ENCODE peak calls at places on chromosomes 6 and 20, in nine cellular contexts. One of them, this sample, is unnamed.

GRCh38 chr6:41562633-41562975 is 16.4 kb downstream of the FOXP4 start:
- DNase-seq in BJ: no peak
- DNase-seq in bronchial epithelial cell: no peak
- DNase-seq in pancreas: no peak
- DNase-seq in AG10803: no peak
- DNase-seq in GM13977: no peak
- DNase-seq in transverse colon: no peak
- DNase-seq in left lung: no peak
- DNase-seq in fibroblast of lung: no peak
- DNase-seq in this sample: no peak

GRCh38 chr6:127022297-127022696 is 96.2 kb upstream of the RSPO3 start:
- DNase-seq in BJ: peak; percentile 5
- DNase-seq in bronchial epithelial cell: no peak
- DNase-seq in pancreas: peak; percentile 11
- DNase-seq in AG10803: peak; percentile 75
- DNase-seq in GM13977: no peak
- DNase-seq in transverse colon: peak; percentile 39
- DNase-seq in left lung: no peak
- DNase-seq in fibroblast of lung: peak; percentile 66
- DNase-seq in this sample: no peak

GRCh38 chr6:105601541-105602174 is 198.8 kb upstream of the PREP start:
- DNase-seq in BJ: peak; percentile 95
- DNase-seq in bronchial epithelial cell: peak; percentile 100
- DNase-seq in pancreas: peak; percentile 25
- DNase-seq in AG10803: peak; percentile 100
- DNase-seq in GM13977: peak; percentile 55
- DNase-seq in transverse colon: peak; percentile 67
- DNase-seq in left lung: no peak
- DNase-seq in fibroblast of lung: peak; percentile 100
- DNase-seq in this sample: no peak

GRCh38 chr6:17987576-17988421 is at the start of gene KIF13A:
- DNase-seq in BJ: no peak
- DNase-seq in bronchial epithelial cell: no peak
- DNase-seq in pancreas: peak; percentile 71
- DNase-seq in AG10803: peak; percentile 69
- DNase-seq in GM13977: peak; percentile 83
- DNase-seq in transverse colon: peak; percentile 65
- DNase-seq in left lung: peak; percentile 93
- DNase-seq in fibroblast of lung: peak; percentile 59
- DNase-seq in this sample: peak; percentile 75

GRCh38 chr20:46823271-46823747 is 71.3 kb upstream of the EYA2 start:
- DNase-seq in BJ: no peak
- DNase-seq in bronchial epithelial cell: no peak
- DNase-seq in pancreas: peak; percentile 54
- DNase-seq in AG10803: no peak
- DNase-seq in GM13977: no peak
- DNase-seq in transverse colon: peak; percentile 75
- DNase-seq in left lung: no peak
- DNase-seq in fibroblast of lung: peak; percentile 12
- DNase-seq in this sample: no peak

GRCh38 chr20:47487175-47487917 is 14.3 kb upstream of the NCOA3 start:
- DNase-seq in BJ: no peak
- DNase-seq in bronchial epithelial cell: peak; percentile 47
- DNase-seq in pancreas: no peak
- DNase-seq in AG10803: no peak
- DNase-seq in GM13977: peak; percentile 68
- DNase-seq in transverse colon: peak; percentile 33
- DNase-seq in left lung: no peak
- DNase-seq in fibroblast of lung: no peak
- DNase-seq in this sample: no peak

GRCh38 chr20:49919009-49919408 is 3.7 kb upstream of the SPATA2 start:
- DNase-seq in BJ: no peak
- DNase-seq in bronchial epithelial cell: no peak
- DNase-seq in pancreas: no peak
- DNase-seq in AG10803: no peak
- DNase-seq in GM13977: no peak
- DNase-seq in transverse colon: no peak
- DNase-seq in left lung: no peak
- DNase-seq in fibroblast of lung: no peak
- DNase-seq in this sample: no peak

GRCh38 chr6:5994234-5994998 is 12.3 kb downstream of the NRN1 start:
- DNase-seq in BJ: no peak
- DNase-seq in bronchial epithelial cell: no peak
- DNase-seq in pancreas: no peak
- DNase-seq in AG10803: no peak
- DNase-seq in GM13977: no peak
- DNase-seq in transverse colon: no peak
- DNase-seq in left lung: no peak
- DNase-seq in fibroblast of lung: no peak
- DNase-seq in this sample: peak; percentile 19

GRCh38 chr6:128932061-128932460 is 49.1 kb downstream of the LAMA2 start:
- DNase-seq in BJ: peak; percentile 24
- DNase-seq in bronchial epithelial cell: peak; percentile 99
- DNase-seq in pancreas: no peak
- DNase-seq in AG10803: peak; percentile 15
- DNase-seq in GM13977: no peak
- DNase-seq in transverse colon: no peak
- DNase-seq in left lung: no peak
- DNase-seq in fibroblast of lung: peak; percentile 49
- DNase-seq in this sample: no peak

GRCh38 chr6:125255201-125255600 is 46.6 kb downstream of the HDDC2 start:
- DNase-seq in BJ: no peak
- DNase-seq in bronchial epithelial cell: peak; percentile 72
- DNase-seq in pancreas: no peak
- DNase-seq in AG10803: no peak
- DNase-seq in GM13977: no peak
- DNase-seq in transverse colon: no peak
- DNase-seq in left lung: no peak
- DNase-seq in fibroblast of lung: peak; percentile 46
- DNase-seq in this sample: no peak

GRCh38 chr6:170228581-170229310 is 62.1 kb downstream of the DLL1 start:
- DNase-seq in BJ: no peak
- DNase-seq in bronchial epithelial cell: no peak
- DNase-seq in pancreas: no peak
- DNase-seq in AG10803: no peak
- DNase-seq in GM13977: no peak
- DNase-seq in transverse colon: no peak
- DNase-seq in left lung: peak; percentile 52
- DNase-seq in fibroblast of lung: no peak
- DNase-seq in this sample: no peak

GRCh38 chr20:24782801-24783630 is 166.1 kb upstream of the CST7 start:
- DNase-seq in BJ: no peak
- DNase-seq in bronchial epithelial cell: no peak
- DNase-seq in pancreas: no peak
- DNase-seq in AG10803: no peak
- DNase-seq in GM13977: no peak
- DNase-seq in transverse colon: no peak
- DNase-seq in left lung: no peak
- DNase-seq in fibroblast of lung: no peak
- DNase-seq in this sample: peak; percentile 23

GRCh38 chr20:20713244-20713765 is 861 bp upstream of the RALGAPA2 start:
- DNase-seq in BJ: no peak
- DNase-seq in bronchial epithelial cell: no peak
- DNase-seq in pancreas: no peak
- DNase-seq in AG10803: no peak
- DNase-seq in GM13977: no peak
- DNase-seq in transverse colon: peak; percentile 10
- DNase-seq in left lung: no peak
- DNase-seq in fibroblast of lung: no peak
- DNase-seq in this sample: no peak

GRCh38 chr20:33894798-33895197 is 83.7 kb downstream of the CHMP4B start:
- DNase-seq in BJ: no peak
- DNase-seq in bronchial epithelial cell: peak; percentile 4
- DNase-seq in pancreas: no peak
- DNase-seq in AG10803: peak; percentile 62
- DNase-seq in GM13977: no peak
- DNase-seq in transverse colon: no peak
- DNase-seq in left lung: no peak
- DNase-seq in fibroblast of lung: no peak
- DNase-seq in this sample: no peak

GRCh38 chr6:132130530-132131298 is 179.5 kb upstream of the CCN2 start:
- DNase-seq in BJ: peak; percentile 80
- DNase-seq in bronchial epithelial cell: no peak
- DNase-seq in pancreas: no peak
- DNase-seq in AG10803: peak; percentile 92
- DNase-seq in GM13977: no peak
- DNase-seq in transverse colon: peak; percentile 10
- DNase-seq in left lung: no peak
- DNase-seq in fibroblast of lung: peak; percentile 85
- DNase-seq in this sample: no peak

GRCh38 chr6:81381382-81381916 is 371.0 kb downstream of the TENT5A start:
- DNase-seq in BJ: no peak
- DNase-seq in bronchial epithelial cell: no peak
- DNase-seq in pancreas: no peak
- DNase-seq in AG10803: no peak
- DNase-seq in GM13977: no peak
- DNase-seq in transverse colon: no peak
- DNase-seq in left lung: no peak
- DNase-seq in fibroblast of lung: no peak
- DNase-seq in this sample: no peak

GRCh38 chr6:152630832-152631231 is 6.3 kb downstream of the SYNE1 start:
- DNase-seq in BJ: no peak
- DNase-seq in bronchial epithelial cell: no peak
- DNase-seq in pancreas: no peak
- DNase-seq in AG10803: no peak
- DNase-seq in GM13977: no peak
- DNase-seq in transverse colon: no peak
- DNase-seq in left lung: no peak
- DNase-seq in fibroblast of lung: no peak
- DNase-seq in this sample: no peak

GRCh38 chr20:63082308-63082938 is 75.7 kb upstream of the BHLHE23 start:
- DNase-seq in BJ: no peak
- DNase-seq in bronchial epithelial cell: no peak
- DNase-seq in pancreas: no peak
- DNase-seq in AG10803: peak; percentile 13
- DNase-seq in GM13977: peak; percentile 81
- DNase-seq in transverse colon: no peak
- DNase-seq in left lung: peak; percentile 64
- DNase-seq in fibroblast of lung: no peak
- DNase-seq in this sample: peak; percentile 96

GRCh38 chr6:37763413-37763812 is 56.1 kb upstream of the ZFAND3 start:
- DNase-seq in BJ: no peak
- DNase-seq in bronchial epithelial cell: no peak
- DNase-seq in pancreas: no peak
- DNase-seq in AG10803: no peak
- DNase-seq in GM13977: no peak
- DNase-seq in transverse colon: no peak
- DNase-seq in left lung: no peak
- DNase-seq in fibroblast of lung: no peak
- DNase-seq in this sample: no peak

DNA sequence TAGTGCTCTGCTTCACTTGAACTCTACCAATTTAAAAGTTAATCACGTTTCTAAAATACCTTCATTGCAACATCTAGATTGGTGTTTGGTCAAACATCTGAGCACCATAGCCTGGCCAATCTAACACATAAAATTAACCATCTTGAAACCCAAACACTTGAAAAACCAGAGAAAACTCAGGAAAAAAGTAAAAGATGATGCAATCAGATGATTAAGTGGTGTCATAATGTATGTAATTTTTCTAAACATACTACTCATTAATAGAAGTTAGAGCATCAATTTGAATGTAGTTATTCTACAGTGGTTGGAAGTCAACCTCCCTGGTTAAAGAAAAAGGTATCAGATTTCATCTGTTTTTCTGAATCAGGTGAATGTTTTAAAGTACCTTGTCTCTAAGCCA is 228.6 kb upstream of the ID4 start:
- DNase-seq in BJ: no peak
- DNase-seq in bronchial epithelial cell: no peak
- DNase-seq in pancreas: no peak
- DNase-seq in AG10803: no peak
- DNase-seq in GM13977: no peak
- DNase-seq in transverse colon: no peak
- DNase-seq in left lung: no peak
- DNase-seq in fibroblast of lung: no peak
- DNase-seq in this sample: no peak
- TF ChIP-seq CTCF in BJ: no peak
- TF ChIP-seq CTCF in bronchial epithelial cell: no peak
- TF ChIP-seq CTCF in pancreas: no peak
- TF ChIP-seq CTCF in AG10803: no peak
- TF ChIP-seq CTCF in GM13977: no peak
- TF ChIP-seq CTCF in transverse colon: no peak
- TF ChIP-seq CTCF in left lung: no peak
- TF ChIP-seq CTCF in fibroblast of lung: no peak
- TF ChIP-seq CTCF in this sample: no peak

GRCh38 chr20:22607695-22608094 is 23.3 kb upstream of the FOXA2 start:
- DNase-seq in BJ: no peak
- DNase-seq in bronchial epithelial cell: no peak
- DNase-seq in pancreas: no peak
- DNase-seq in AG10803: no peak
- DNase-seq in GM13977: no peak
- DNase-seq in transverse colon: no peak
- DNase-seq in left lung: no peak
- DNase-seq in fibroblast of lung: no peak
- DNase-seq in this sample: no peak
- TF ChIP-seq CTCF in BJ: no peak
- TF ChIP-seq CTCF in bronchial epithelial cell: no peak
- TF ChIP-seq CTCF in pancreas: no peak
- TF ChIP-seq CTCF in AG10803: no peak
- TF ChIP-seq CTCF in GM13977: no peak
- TF ChIP-seq CTCF in transverse colon: no peak
- TF ChIP-seq CTCF in left lung: no peak
- TF ChIP-seq CTCF in fibroblast of lung: no peak
- TF ChIP-seq CTCF in this sample: no peak

DNA sequence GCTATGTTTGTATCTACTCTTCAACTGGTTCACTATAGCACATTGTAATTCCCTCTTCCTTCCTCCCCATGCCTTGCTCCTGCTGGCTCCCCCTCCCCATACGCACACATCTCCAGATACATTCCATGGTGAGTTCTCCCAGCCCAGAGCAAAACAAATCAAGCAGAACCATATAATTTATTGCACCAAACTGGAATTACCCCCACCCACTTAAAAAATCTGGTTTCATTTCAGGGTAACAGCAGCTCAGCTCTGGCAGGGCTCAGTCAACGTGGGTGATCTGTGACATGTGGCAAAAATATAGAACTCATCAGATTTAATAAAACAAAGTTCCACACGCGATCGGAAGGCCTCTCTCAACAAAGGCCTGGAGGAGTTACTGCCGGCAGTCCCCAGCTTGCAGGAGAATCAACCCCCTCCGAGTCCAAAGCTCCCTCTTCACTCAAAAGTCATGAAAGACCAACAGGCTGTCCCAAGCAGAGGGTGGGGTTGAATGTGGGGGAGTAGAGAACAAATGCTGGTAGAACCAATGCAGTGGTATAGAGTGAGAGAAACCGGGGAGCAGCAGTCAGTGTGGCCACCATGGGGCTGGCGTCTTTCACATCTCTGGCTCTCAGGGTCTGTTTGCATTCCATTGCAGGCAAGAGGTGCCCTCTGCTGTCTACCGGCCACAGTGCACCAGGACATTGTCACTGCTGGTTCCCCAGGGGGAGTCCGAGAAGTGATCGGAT is 323.3 kb upstream of the NT5E start:
- DNase-seq in BJ: no peak
- DNase-seq in bronchial epithelial cell: peak; percentile 31
- DNase-seq in pancreas: peak; percentile 26
- DNase-seq in AG10803: peak; percentile 69
- DNase-seq in GM13977: peak; percentile 12
- DNase-seq in transverse colon: peak; percentile 10
- DNase-seq in left lung: no peak
- DNase-seq in fibroblast of lung: peak; percentile 51
- DNase-seq in this sample: peak; percentile 77
- TF ChIP-seq CTCF in BJ: peak; percentile 73
- TF ChIP-seq CTCF in bronchial epithelial cell: peak; percentile 81
- TF ChIP-seq CTCF in pancreas: peak; percentile 9
- TF ChIP-seq CTCF in AG10803: peak; percentile 81
- TF ChIP-seq CTCF in GM13977: peak; percentile 42
- TF ChIP-seq CTCF in transverse colon: no peak
- TF ChIP-seq CTCF in left lung: peak; percentile 21
- TF ChIP-seq CTCF in fibroblast of lung: peak; percentile 64
- TF ChIP-seq CTCF in this sample: peak; percentile 81

GRCh38 chr20:59207742-59208357 is 44.2 kb downstream of the ZNF831 start:
- DNase-seq in BJ: no peak
- DNase-seq in bronchial epithelial cell: peak; percentile 18
- DNase-seq in pancreas: no peak
- DNase-seq in AG10803: peak; percentile 15
- DNase-seq in GM13977: peak; percentile 86
- DNase-seq in transverse colon: peak; percentile 81
- DNase-seq in left lung: no peak
- DNase-seq in fibroblast of lung: peak; percentile 8
- DNase-seq in this sample: peak; percentile 46
- TF ChIP-seq CTCF in BJ: peak; percentile 46
- TF ChIP-seq CTCF in bronchial epithelial cell: peak; percentile 49
- TF ChIP-seq CTCF in pancreas: no peak
- TF ChIP-seq CTCF in AG10803: peak; percentile 37
- TF ChIP-seq CTCF in GM13977: peak; percentile 80
- TF ChIP-seq CTCF in transverse colon: peak; percentile 72
- TF ChIP-seq CTCF in left lung: peak; percentile 73
- TF ChIP-seq CTCF in fibroblast of lung: peak; percentile 37
- TF ChIP-seq CTCF in this sample: peak; percentile 43

This sample was measured in nephron progenitor cell.